ENCODE peak calls at places on chromosomes 13 and 19, in eight cellular contexts. D is stimulated activated naive B cell treated with anti-CD40 and anti-IgM and Interleukin-4, amounts not matched to agents 10 μg/mL and 1 μg/mL and 100 μg/mL, for 72 hours; V is stimulated activated naive CD8-positive, alpha-beta T cell treated with anti-CD3 and anti-CD28 coated beads, Interleukin-15, Interleukin-2, amounts not matched to agents 100 U/mL and 50 U/mL, for 24 hours; I is amygdala; Q is DND-41; R is progenitor cell of endocrine pancreas; Y is T-helper 9 cell; B is NCI-H1105. J is an unnamed sample.
A peak's percentile ranks its signal among the peaks of the same experiment; 100 is the strongest.

GRCh38 chr13:63307239-63307638 is 1891.6 kb upstream of the PCDH20 start:
- DNase-seq in D (no peak), Y (no peak), B (no peak), V (no peak), I (no peak), Q (peak; percentile 33), R (no peak), J (no peak)

GRCh38 chr19:41701401-41702075 is 6.9 kb upstream of the CEACAM5 start:
- DNase-seq in R (no peak), Y (no peak), V (peak; percentile 12), D (no peak), B (no peak), Q (no peak), I (no peak), J (no peak)

GRCh38 chr19:995051-995827 is 5.0 kb upstream of the GRIN3B start:
- DNase-seq in I (no peak), R (no peak), Y (no peak), V (no peak), D (no peak), Q (no peak), B (peak; percentile 76), J (no peak)

GRCh38 chr19:40736661-40737060 is 13.6 kb downstream of the ACTMAP start:
- DNase-seq in Q (no peak), B (no peak), I (no peak), Y (no peak), D (no peak), V (no peak), R (no peak), J (no peak)

GRCh38 chr13:33541962-33542308 is 256.4 kb upstream of the STARD13 start:
- DNase-seq in R (no peak), I (no peak), D (no peak), B (no peak), Y (no peak), V (no peak), Q (no peak), J (no peak)

GRCh38 chr19:43499042-43499441 is 5.5 kb downstream of the PHLDB3 start:
- DNase-seq in I (no peak), D (no peak), B (no peak), V (no peak), Q (no peak), Y (no peak), R (no peak), J (no peak)

GRCh38 chr13:101624210-101624922 is 171.9 kb downstream of the ITGBL1 start:
- DNase-seq in B (no peak), Q (no peak), R (no peak), I (no peak), D (no peak), V (no peak), Y (no peak), J (peak; percentile 93)

GRCh38 chr19:40594251-40594650 is 6.9 kb upstream of the LTBP4 start:
- DNase-seq in Q (peak; percentile 56), B (no peak), Y (no peak), V (no peak), R (no peak), D (no peak), I (no peak), J (no peak)

GRCh38 chr13:19605161-19605955 is 28.1 kb upstream of the MPHOSPH8 start:
- DNase-seq in Y (no peak), D (no peak), V (no peak), Q (no peak), R (no peak), B (no peak), I (no peak), J (no peak)

GRCh38 chr13:44685641-44686040 is 109.5 kb upstream of the TSC22D1 start:
- DNase-seq in B (no peak), R (no peak), Y (no peak), V (no peak), D (no peak), I (no peak), Q (peak; percentile 36), J (no peak)

GRCh38 chr13:106786006-106786579 is 218.2 kb upstream of the ARGLU1 start:
- DNase-seq in Q (peak; percentile 6), I (no peak), Y (no peak), R (no peak), V (no peak), D (no peak), B (no peak), J (no peak)

GRCh38 chr13:109840201-109840892 is 54.0 kb upstream of the IRS2 start:
- DNase-seq in Y (no peak), D (no peak), R (no peak), V (peak; percentile 14), B (no peak), I (no peak), Q (peak; percentile 28), J (no peak)

GRCh38 chr19:3610745-3611717 is 4.4 kb upstream of the TBXA2R start:
- DNase-seq in Q (no peak), Y (no peak), B (no peak), I (no peak), D (no peak), R (no peak), V (no peak), J (no peak)

GRCh38 chr19:54169149-54169731 is 3.7 kb downstream of the TMC4 start:
- DNase-seq in Q (no peak), D (no peak), R (no peak), I (no peak), B (no peak), Y (no peak), V (no peak), J (no peak)

GRCh38 chr19:46608581-46609345 is 7.6 kb downstream of the CALM3 start:
- DNase-seq in I (no peak), Y (no peak), B (no peak), Q (no peak), D (no peak), R (no peak), V (no peak), J (no peak)

GRCh38 chr13:74052402-74052928 is 81.7 kb downstream of the KLF12 start:
- DNase-seq in V (peak; percentile 20), I (no peak), B (no peak), D (no peak), R (no peak), Y (no peak), Q (no peak), J (no peak)

GRCh38 chr13:97977376-97977705 is 23.9 kb downstream of the IPO5 start:
- DNase-seq in Q (no peak), B (no peak), V (no peak), Y (no peak), D (no peak), I (no peak), R (no peak), J (no peak)

GRCh38 chr19:45507864-45508680 is 793 bp downstream of the VASP start:
- DNase-seq in Q (peak; percentile 32), D (peak; percentile 58), R (peak; percentile 47), I (no peak), Y (peak; percentile 37), B (peak; percentile 77), V (peak; percentile 73), J (no peak)

GRCh38 chr19:55269299-55269698 is 10.5 kb upstream of the PPP6R1 start:
- DNase-seq in V (no peak), Y (no peak), Q (no peak), R (no peak), B (no peak), I (no peak), D (no peak), J (no peak)

GRCh38 chr19:18991050-18991449 is 42.3 kb downstream of the SUGP2 start:
- DNase-seq in Q (no peak), V (no peak), Y (no peak), D (no peak), R (no peak), I (no peak), B (no peak), J (no peak)

GRCh38 chr13:49388256-49388655 is 55.6 kb downstream of the CAB39L start:
- DNase-seq in B (no peak), R (no peak), I (no peak), V (no peak), D (no peak), Y (no peak), Q (no peak), J (no peak)

GRCh38 chr13:41970918-41971317 is 10.0 kb upstream of the VWA8 start:
- DNase-seq in R (no peak), Q (no peak), B (no peak), Y (no peak), D (no peak), I (no peak), V (no peak), J (no peak)

GRCh38 chr19:38015771-38016170 is 108.8 kb downstream of the SIPA1L3 start:
- DNase-seq in I (no peak), D (no peak), Y (no peak), V (no peak), B (no peak), Q (no peak), R (no peak), J (no peak)

GRCh38 chr13:32595306-32595705 is 9.1 kb downstream of the PDS5B start:
- DNase-seq in D (no peak), V (no peak), R (no peak), I (no peak), Y (no peak), Q (no peak), B (no peak), J (no peak)

GRCh38 chr13:52600666-52601065 is 41.6 kb upstream of the HNRNPA1L2 start:
- DNase-seq in D (no peak), Q (no peak), R (no peak), V (no peak), B (no peak), I (no peak), Y (no peak), J (no peak)

GRCh38 chr13:110371550-110372465 is 64.7 kb downstream of the COL4A2 start:
- DNase-seq in V (no peak), D (peak; percentile 26), Y (no peak), I (no peak), R (no peak), B (no peak), Q (no peak), J (no peak)

GRCh38 chr19:17334414-17335409 is at the start of gene ANO8:
- DNase-seq in D (peak; percentile 97), I (peak; percentile 79), V (peak; percentile 97), R (peak; percentile 81), Q (peak; percentile 99), Y (peak; percentile 97), B (peak; percentile 91), J (peak; percentile 72)

GRCh38 chr19:19775891-19776205 is 42.9 kb upstream of the ZNF14 start:
- DNase-seq in V (no peak), Y (no peak), B (peak; percentile 41), I (no peak), Q (no peak), D (no peak), R (no peak), J (no peak)

GRCh38 chr13:34207872-34208271 is 389.9 kb downstream of the RFC3 start:
- DNase-seq in R (no peak), Q (no peak), D (no peak), B (no peak), Y (no peak), V (no peak), I (no peak), J (no peak)

GRCh38 chr13:43196171-43196611 is 172.8 kb downstream of the DNAJC15 start:
- DNase-seq in D (no peak), I (no peak), Y (no peak), R (no peak), B (no peak), V (no peak), Q (no peak), J (no peak)

GRCh38 chr19:5218255-5218855 is 122.3 kb downstream of the PTPRS start:
- DNase-seq in D (no peak), B (no peak), R (no peak), V (no peak), I (no peak), Q (no peak), Y (no peak), J (no peak)

GRCh38 chr19:47271949-47272348 is 2.7 kb upstream of the INAFM1 start:
- DNase-seq in Y (no peak), D (no peak), I (no peak), B (no peak), Q (no peak), R (no peak), V (no peak), J (no peak)

GRCh38 chr13:110824901-110825300 is 90.0 kb downstream of the ANKRD10 start:
- DNase-seq in V (no peak), I (no peak), Y (no peak), B (no peak), R (no peak), D (no peak), Q (no peak), J (no peak)

GRCh38 chr13:23778879-23779278 is 110.3 kb downstream of the MIPEP start:
- DNase-seq in I (no peak), D (no peak), Q (no peak), Y (no peak), B (no peak), R (no peak), V (no peak), J (no peak)

J was measured in NCI-H1417 treated with DMSO at 0.1 percent for 48 hours.